ENCODE peak calls at places on chromosomes 5 and 9, in five cellular contexts. Y is PC-3; B is brain microvascular endothelial cell; P is T-helper 2 cell treated with Interferon-gamma antibody and Interleukin-4, amounts not matched to agents 5 μg/mL and 100 μg/mL, for 36 hours; X is stromal cell of bone marrow. Q is an unnamed sample.

GRCh38 chr5:77210091-77211012 is at the start of gene PDE8B:
- DNase-seq in X (no peak), Y (no peak), P (no peak), B (no peak), Q (no peak)

GRCh38 chr5:77374686-77375085 is 117.4 kb downstream of the WDR41 start:
- DNase-seq in B (no peak), Y (no peak), P (no peak), X (no peak), Q (no peak)

GRCh38 chr5:72587909-72588308 is 80.7 kb upstream of the ZNF366 start:
- DNase-seq in Y (no peak), X (no peak), P (no peak), B (no peak), Q (no peak)

GRCh38 chr9:94534901-94535300 is 20.0 kb upstream of the PCAT7 start:
- DNase-seq in B (no peak), Y (no peak), X (peak; percentile 11), P (no peak), Q (no peak)

GRCh38 chr5:113299591-113299990 is 135.2 kb downstream of the TSSK1B start:
- DNase-seq in B (no peak), Y (no peak), P (no peak), X (no peak), Q (no peak)

GRCh38 chr5:141431286-141431685 is 979 bp downstream of the PCDHGA12 start:
- DNase-seq in P (no peak), X (no peak), Y (no peak), B (no peak), Q (no peak)

GRCh38 chr5:137217599-137218200 is 281.4 kb downstream of the SPOCK1 start:
- DNase-seq in B (no peak), X (peak; percentile 30), P (no peak), Y (peak; percentile 49), Q (no peak)

GRCh38 chr5:94113087-94113486 is 371.7 kb upstream of the POU5F2 start:
- DNase-seq in P (no peak), B (no peak), Y (no peak), X (no peak), Q (no peak)

GRCh38 chr9:105341784-105342183 is 97.3 kb downstream of the SLC44A1 start:
- DNase-seq in B (no peak), P (no peak), Y (no peak), X (no peak), Q (no peak)

GRCh38 chr5:113123563-113123962 is 147.0 kb downstream of the DCP2 start:
- DNase-seq in P (no peak), B (no peak), Y (peak; percentile 19), X (no peak), Q (no peak)

GRCh38 chr5:129155876-129156275 is 61.3 kb downstream of the ISOC1 start:
- DNase-seq in X (no peak), P (no peak), B (no peak), Y (no peak), Q (no peak)

GRCh38 chr5:160628295-160629006 is 206.8 kb downstream of the PTTG1 start:
- DNase-seq in Y (no peak), B (no peak), X (no peak), P (no peak), Q (no peak)

GRCh38 chr5:29157975-29158374 is 2035.5 kb upstream of the CDH6 start:
- DNase-seq in Y (no peak), X (no peak), P (no peak), B (no peak), Q (no peak)

GRCh38 chr5:87829214-87829551 is 416.5 kb upstream of the CCNH start:
- DNase-seq in B (peak; percentile 2), P (no peak), Y (peak; percentile 96), X (peak; percentile 3), Q (no peak)

GRCh38 chr5:141968914-141969608 is at the start of gene RNF14:
- DNase-seq in Y (peak; percentile 88), B (peak; percentile 89), X (peak; percentile 91), P (peak; percentile 97), Q (peak; percentile 88)

GRCh38 chr5:170121321-170121720 is 15.6 kb downstream of the FOXI1 start:
- DNase-seq in X (peak; percentile 49), Y (peak; percentile 27), B (no peak), P (no peak), Q (peak; percentile 28)

GRCh38 chr9:108095496-108095895 is 605.9 kb upstream of the KLF4 start:
- DNase-seq in B (no peak), X (no peak), P (no peak), Y (no peak), Q (no peak)

GRCh38 chr5:11146171-11146570 is 385.1 kb upstream of the DAP start:
- DNase-seq in P (no peak), Y (no peak), B (no peak), X (no peak), Q (no peak)

GRCh38 chr9:110801426-110801825 is 132.8 kb downstream of the MUSK start:
- DNase-seq in X (no peak), P (no peak), Y (peak; percentile 64), B (no peak), Q (no peak)

GRCh38 chr5:109987355-109987754 is 297.6 kb downstream of the MAN2A1 start:
- DNase-seq in Y (no peak), B (peak; percentile 34), X (no peak), P (no peak), Q (no peak)

GRCh38 chr5:6086871-6087270 is 291.5 kb downstream of the MED10 start:
- DNase-seq in X (no peak), Y (no peak), P (no peak), B (no peak), Q (no peak)

GRCh38 chr5:10636363-10637142 is 72.7 kb downstream of the ANKRD33B start:
- DNase-seq in P (no peak), X (no peak), B (no peak), Y (no peak), Q (no peak)

Q was measured in kidney glomerular epithelial cell.